ENCODE peak calls at places on chromosome 20, in four cellular contexts. B, P, A and E are unnamed samples.

GRCh38 chr20:43853174-43853803 is 61.4 kb upstream of the TOX2 start:
- DNase-seq in B (peak), P (no peak), A (no peak), E (no peak)

GRCh38 chr20:44071526-44072111 is 115.4 kb downstream of the JPH2 start:
- DNase-seq in A (no peak), P (no peak), B (no peak), E (no peak)

GRCh38 chr20:7667194-7667593 is 273.1 kb downstream of the HAO1 start:
- DNase-seq in B (no peak), A (no peak), P (no peak), E (no peak)

GRCh38 chr20:43959079-43959919 is 44.6 kb downstream of the TOX2 start:
- DNase-seq in P (no peak), A (no peak), B (no peak), E (peak)

GRCh38 chr20:9093203-9093962 is 24.5 kb downstream of the PLCB4 start:
- DNase-seq in P (no peak), B (peak), A (no peak), E (no peak)

GRCh38 chr20:59428441-59429205 is 128.2 kb downstream of the EDN3 start:
- DNase-seq in A (no peak), B (no peak), P (no peak), E (no peak)

GRCh38 chr20:2840138-2840966 is at the start of the genes PCED1A and VPS16:
- DNase-seq in P (peak), A (peak), B (peak), E (peak)

GRCh38 chr20:63454729-63455567 is 17.5 kb downstream of the KCNQ2 start:
- DNase-seq in P (no peak), B (no peak), A (no peak), E (no peak)

GRCh38 chr20:43681468-43681942 is 14.6 kb downstream of the MYBL2 start:
- DNase-seq in P (no peak), B (no peak), A (no peak), E (no peak)

GRCh38 chr20:36538026-36538764 is 3.1 kb upstream of the MYL9 start:
- DNase-seq in P (no peak), A (no peak), B (no peak), E (no peak)

GRCh38 chr20:41143354-41143753 is 6.0 kb downstream of the PLCG1 start:
- DNase-seq in P (no peak), A (no peak), B (no peak), E (no peak)

GRCh38 chr20:40865095-40865494 is 163.5 kb upstream of the TOP1 start:
- DNase-seq in B (no peak), P (no peak), A (no peak), E (no peak)